ENCODE peak calls at places on chromosome 4, in nine cellular contexts. One of them, this sample, is unnamed.

GRCh38 chr4:123816970-123817688 is 420.5 kb downstream of the SPRY1 start:
- DNase-seq in GM04504: no peak
- DNase-seq in amniotic stem cell: no peak
- DNase-seq in IMR-90: no peak
- DNase-seq in NCI-H510A treated with DMSO at 0.1 percent for 48 hours: no peak
- DNase-seq in iris pigment epithelial cell: no peak
- DNase-seq in AG20443: no peak
- DNase-seq in NCI-H345: no peak
- DNase-seq in MCF 10A: no peak
- DNase-seq in this sample: no peak

GRCh38 chr4:164438321-164438720 is 315.6 kb upstream of the SMIM31 start:
- DNase-seq in GM04504: no peak
- DNase-seq in amniotic stem cell: no peak
- DNase-seq in IMR-90: peak; percentile 1
- DNase-seq in NCI-H510A treated with DMSO at 0.1 percent for 48 hours: no peak
- DNase-seq in iris pigment epithelial cell: peak; percentile 61
- DNase-seq in AG20443: no peak
- DNase-seq in NCI-H345: no peak
- DNase-seq in MCF 10A: peak; percentile 48
- DNase-seq in this sample: peak; percentile 55

GRCh38 chr4:110624016-110624770 is 1.3 kb upstream of the PITX2 start:
- DNase-seq in GM04504: no peak
- DNase-seq in amniotic stem cell: no peak
- DNase-seq in IMR-90: no peak
- DNase-seq in NCI-H510A treated with DMSO at 0.1 percent for 48 hours: no peak
- DNase-seq in iris pigment epithelial cell: peak; percentile 67
- DNase-seq in AG20443: no peak
- DNase-seq in NCI-H345: no peak
- DNase-seq in MCF 10A: no peak
- DNase-seq in this sample: no peak

GRCh38 chr4:38715076-38715475 is 51.1 kb downstream of the KLF3 start:
- DNase-seq in GM04504: no peak
- DNase-seq in amniotic stem cell: no peak
- DNase-seq in IMR-90: no peak
- DNase-seq in NCI-H510A treated with DMSO at 0.1 percent for 48 hours: no peak
- DNase-seq in iris pigment epithelial cell: no peak
- DNase-seq in AG20443: peak; percentile 32
- DNase-seq in NCI-H345: no peak
- DNase-seq in MCF 10A: peak; percentile 11
- DNase-seq in this sample: no peak

GRCh38 chr4:26356067-26356466 is 35.3 kb downstream of the RBPJ start:
- DNase-seq in GM04504: no peak
- DNase-seq in amniotic stem cell: no peak
- DNase-seq in IMR-90: peak; percentile 40
- DNase-seq in NCI-H510A treated with DMSO at 0.1 percent for 48 hours: no peak
- DNase-seq in iris pigment epithelial cell: peak; percentile 34
- DNase-seq in AG20443: no peak
- DNase-seq in NCI-H345: no peak
- DNase-seq in MCF 10A: no peak
- DNase-seq in this sample: peak; percentile 63

GRCh38 chr4:154998773-154999172 is 209.7 kb upstream of the NPY2R start:
- DNase-seq in GM04504: no peak
- DNase-seq in amniotic stem cell: no peak
- DNase-seq in IMR-90: no peak
- DNase-seq in NCI-H510A treated with DMSO at 0.1 percent for 48 hours: no peak
- DNase-seq in iris pigment epithelial cell: peak; percentile 3
- DNase-seq in AG20443: no peak
- DNase-seq in NCI-H345: no peak
- DNase-seq in MCF 10A: no peak
- DNase-seq in this sample: no peak

GRCh38 chr4:25654971-25655963 is at the start of gene SLC34A2:
- DNase-seq in GM04504: no peak
- DNase-seq in amniotic stem cell: no peak
- DNase-seq in IMR-90: no peak
- DNase-seq in NCI-H510A treated with DMSO at 0.1 percent for 48 hours: peak; percentile 29
- DNase-seq in iris pigment epithelial cell: no peak
- DNase-seq in AG20443: no peak
- DNase-seq in NCI-H345: no peak
- DNase-seq in MCF 10A: no peak
- DNase-seq in this sample: no peak

GRCh38 chr4:87423313-87424031 is 1.1 kb downstream of the NUDT9 start:
- DNase-seq in GM04504: no peak
- DNase-seq in amniotic stem cell: no peak
- DNase-seq in IMR-90: no peak
- DNase-seq in NCI-H510A treated with DMSO at 0.1 percent for 48 hours: peak; percentile 24
- DNase-seq in iris pigment epithelial cell: no peak
- DNase-seq in AG20443: peak; percentile 13
- DNase-seq in NCI-H345: peak; percentile 0
- DNase-seq in MCF 10A: peak; percentile 37
- DNase-seq in this sample: no peak

GRCh38 chr4:74934016-74934821 is 1.3 kb downstream of the PARM1 start:
- DNase-seq in GM04504: no peak
- DNase-seq in amniotic stem cell: no peak
- DNase-seq in IMR-90: peak; percentile 14
- DNase-seq in NCI-H510A treated with DMSO at 0.1 percent for 48 hours: peak; percentile 80
- DNase-seq in iris pigment epithelial cell: peak; percentile 38
- DNase-seq in AG20443: peak; percentile 43
- DNase-seq in NCI-H345: peak; percentile 15
- DNase-seq in MCF 10A: peak; percentile 33
- DNase-seq in this sample: peak; percentile 9

GRCh38 chr4:126708716-126709115 is 924.0 kb upstream of the INTU start:
- DNase-seq in GM04504: no peak
- DNase-seq in amniotic stem cell: no peak
- DNase-seq in IMR-90: no peak
- DNase-seq in NCI-H510A treated with DMSO at 0.1 percent for 48 hours: no peak
- DNase-seq in iris pigment epithelial cell: no peak
- DNase-seq in AG20443: no peak
- DNase-seq in NCI-H345: no peak
- DNase-seq in MCF 10A: peak; percentile 93
- DNase-seq in this sample: no peak

GRCh38 chr4:85039526-85039925 is 73.0 kb upstream of the WDFY3 start:
- DNase-seq in GM04504: peak; percentile 1
- DNase-seq in amniotic stem cell: no peak
- DNase-seq in IMR-90: peak; percentile 47
- DNase-seq in NCI-H510A treated with DMSO at 0.1 percent for 48 hours: no peak
- DNase-seq in iris pigment epithelial cell: peak; percentile 76
- DNase-seq in AG20443: peak; percentile 10
- DNase-seq in NCI-H345: no peak
- DNase-seq in MCF 10A: peak; percentile 53
- DNase-seq in this sample: peak; percentile 22

GRCh38 chr4:165931741-165932140 is 58.7 kb downstream of the TLL1 start:
- DNase-seq in GM04504: no peak
- DNase-seq in amniotic stem cell: no peak
- DNase-seq in IMR-90: no peak
- DNase-seq in NCI-H510A treated with DMSO at 0.1 percent for 48 hours: no peak
- DNase-seq in iris pigment epithelial cell: no peak
- DNase-seq in AG20443: no peak
- DNase-seq in NCI-H345: no peak
- DNase-seq in MCF 10A: no peak
- DNase-seq in this sample: no peak

GRCh38 chr4:52572936-52573485 is 86.1 kb downstream of the USP46 start:
- DNase-seq in GM04504: peak; percentile 28
- DNase-seq in amniotic stem cell: peak; percentile 54
- DNase-seq in IMR-90: peak; percentile 90
- DNase-seq in NCI-H510A treated with DMSO at 0.1 percent for 48 hours: no peak
- DNase-seq in iris pigment epithelial cell: peak; percentile 74
- DNase-seq in AG20443: peak; percentile 49
- DNase-seq in NCI-H345: no peak
- DNase-seq in MCF 10A: peak; percentile 20
- DNase-seq in this sample: peak; percentile 85

GRCh38 chr4:151045907-151046306 is 30.8 kb upstream of the LRBA start:
- DNase-seq in GM04504: no peak
- DNase-seq in amniotic stem cell: no peak
- DNase-seq in IMR-90: no peak
- DNase-seq in NCI-H510A treated with DMSO at 0.1 percent for 48 hours: peak; percentile 69
- DNase-seq in iris pigment epithelial cell: no peak
- DNase-seq in AG20443: no peak
- DNase-seq in NCI-H345: peak; percentile 54
- DNase-seq in MCF 10A: peak; percentile 33
- DNase-seq in this sample: no peak

GRCh38 chr4:73172166-73172565 is 86.4 kb downstream of the ANKRD17 start:
- DNase-seq in GM04504: no peak
- DNase-seq in amniotic stem cell: no peak
- DNase-seq in IMR-90: peak; percentile 59
- DNase-seq in NCI-H510A treated with DMSO at 0.1 percent for 48 hours: no peak
- DNase-seq in iris pigment epithelial cell: peak; percentile 64
- DNase-seq in AG20443: no peak
- DNase-seq in NCI-H345: no peak
- DNase-seq in MCF 10A: no peak
- DNase-seq in this sample: no peak

GRCh38 chr4:99861120-99861905 is 32.9 kb downstream of the LAMTOR3 start:
- DNase-seq in GM04504: no peak
- DNase-seq in amniotic stem cell: no peak
- DNase-seq in IMR-90: no peak
- DNase-seq in NCI-H510A treated with DMSO at 0.1 percent for 48 hours: peak; percentile 78
- DNase-seq in iris pigment epithelial cell: no peak
- DNase-seq in AG20443: no peak
- DNase-seq in NCI-H345: peak; percentile 21
- DNase-seq in MCF 10A: no peak
- DNase-seq in this sample: no peak

GRCh38 chr4:153127773-153128494 is 76.3 kb upstream of the TRIM2 start:
- DNase-seq in GM04504: no peak
- DNase-seq in amniotic stem cell: peak; percentile 54
- DNase-seq in IMR-90: peak; percentile 77
- DNase-seq in NCI-H510A treated with DMSO at 0.1 percent for 48 hours: peak; percentile 72
- DNase-seq in iris pigment epithelial cell: peak; percentile 81
- DNase-seq in AG20443: peak; percentile 82
- DNase-seq in NCI-H345: peak; percentile 80
- DNase-seq in MCF 10A: peak; percentile 86
- DNase-seq in this sample: no peak

GRCh38 chr4:121800638-121800960 is 524 bp upstream of the EXOSC9 start:
- DNase-seq in GM04504: no peak
- DNase-seq in amniotic stem cell: no peak
- DNase-seq in IMR-90: no peak
- DNase-seq in NCI-H510A treated with DMSO at 0.1 percent for 48 hours: no peak
- DNase-seq in iris pigment epithelial cell: no peak
- DNase-seq in AG20443: no peak
- DNase-seq in NCI-H345: no peak
- DNase-seq in MCF 10A: no peak
- DNase-seq in this sample: no peak

GRCh38 chr4:147370473-147370872 is 110.4 kb upstream of the EDNRA start:
- DNase-seq in GM04504: no peak
- DNase-seq in amniotic stem cell: no peak
- DNase-seq in IMR-90: peak; percentile 43
- DNase-seq in NCI-H510A treated with DMSO at 0.1 percent for 48 hours: peak; percentile 18
- DNase-seq in iris pigment epithelial cell: peak; percentile 71
- DNase-seq in AG20443: no peak
- DNase-seq in NCI-H345: no peak
- DNase-seq in MCF 10A: peak; percentile 66
- DNase-seq in this sample: peak; percentile 77

GRCh38 chr4:140237616-140238352 is 83.8 kb upstream of the MAML3 start:
- DNase-seq in GM04504: peak; percentile 91
- DNase-seq in amniotic stem cell: peak; percentile 91
- DNase-seq in IMR-90: peak; percentile 93
- DNase-seq in NCI-H510A treated with DMSO at 0.1 percent for 48 hours: peak; percentile 77
- DNase-seq in iris pigment epithelial cell: peak; percentile 91
- DNase-seq in AG20443: peak; percentile 95
- DNase-seq in NCI-H345: peak; percentile 93
- DNase-seq in MCF 10A: peak; percentile 46
- DNase-seq in this sample: peak; percentile 93

GRCh38 chr4:5524900-5525299 is 183.5 kb downstream of the EVC2 start:
- DNase-seq in GM04504: peak; percentile 70
- DNase-seq in amniotic stem cell: no peak
- DNase-seq in IMR-90: peak; percentile 57
- DNase-seq in NCI-H510A treated with DMSO at 0.1 percent for 48 hours: no peak
- DNase-seq in iris pigment epithelial cell: peak; percentile 79
- DNase-seq in AG20443: peak; percentile 38
- DNase-seq in NCI-H345: no peak
- DNase-seq in MCF 10A: peak; percentile 51
- DNase-seq in this sample: peak; percentile 86

GRCh38 chr4:26131711-26132110 is 189.1 kb upstream of the RBPJ start:
- DNase-seq in GM04504: no peak
- DNase-seq in amniotic stem cell: no peak
- DNase-seq in IMR-90: no peak
- DNase-seq in NCI-H510A treated with DMSO at 0.1 percent for 48 hours: no peak
- DNase-seq in iris pigment epithelial cell: no peak
- DNase-seq in AG20443: no peak
- DNase-seq in NCI-H345: no peak
- DNase-seq in MCF 10A: no peak
- DNase-seq in this sample: no peak

GRCh38 chr4:7075962-7076693 is 8.3 kb upstream of the GRPEL1 start:
- DNase-seq in GM04504: peak; percentile 10
- DNase-seq in amniotic stem cell: no peak
- DNase-seq in IMR-90: no peak
- DNase-seq in NCI-H510A treated with DMSO at 0.1 percent for 48 hours: no peak
- DNase-seq in iris pigment epithelial cell: no peak
- DNase-seq in AG20443: peak; percentile 35
- DNase-seq in NCI-H345: no peak
- DNase-seq in MCF 10A: no peak
- DNase-seq in this sample: peak; percentile 25

GRCh38 chr4:166293551-166293950 is 420.5 kb downstream of the TLL1 start:
- DNase-seq in GM04504: no peak
- DNase-seq in amniotic stem cell: no peak
- DNase-seq in IMR-90: no peak
- DNase-seq in NCI-H510A treated with DMSO at 0.1 percent for 48 hours: no peak
- DNase-seq in iris pigment epithelial cell: peak; percentile 38
- DNase-seq in AG20443: no peak
- DNase-seq in NCI-H345: no peak
- DNase-seq in MCF 10A: no peak
- DNase-seq in this sample: peak; percentile 46

GRCh38 chr4:64584981-64585557 is 175.8 kb upstream of the TECRL start:
- DNase-seq in GM04504: no peak
- DNase-seq in amniotic stem cell: peak; percentile 1
- DNase-seq in IMR-90: peak; percentile 6
- DNase-seq in NCI-H510A treated with DMSO at 0.1 percent for 48 hours: peak; percentile 5
- DNase-seq in iris pigment epithelial cell: peak; percentile 24
- DNase-seq in AG20443: peak; percentile 14
- DNase-seq in NCI-H345: no peak
- DNase-seq in MCF 10A: peak; percentile 55
- DNase-seq in this sample: peak; percentile 32

GRCh38 chr4:142845293-142846070 is 619 bp downstream of the INPP4B start:
- DNase-seq in GM04504: no peak
- DNase-seq in amniotic stem cell: no peak
- DNase-seq in IMR-90: no peak
- DNase-seq in NCI-H510A treated with DMSO at 0.1 percent for 48 hours: peak; percentile 23
- DNase-seq in iris pigment epithelial cell: peak; percentile 8
- DNase-seq in AG20443: peak; percentile 14
- DNase-seq in NCI-H345: peak; percentile 2
- DNase-seq in MCF 10A: no peak
- DNase-seq in this sample: no peak

GRCh38 chr4:32022071-32022470 is 1301.9 kb downstream of the PCDH7 start:
- DNase-seq in GM04504: no peak
- DNase-seq in amniotic stem cell: peak; percentile 32
- DNase-seq in IMR-90: no peak
- DNase-seq in NCI-H510A treated with DMSO at 0.1 percent for 48 hours: no peak
- DNase-seq in iris pigment epithelial cell: peak; percentile 9
- DNase-seq in AG20443: no peak
- DNase-seq in NCI-H345: no peak
- DNase-seq in MCF 10A: no peak
- DNase-seq in this sample: peak; percentile 54

GRCh38 chr4:125726121-125726520 is 411.4 kb downstream of the FAT4 start:
- DNase-seq in GM04504: no peak
- DNase-seq in amniotic stem cell: no peak
- DNase-seq in IMR-90: no peak
- DNase-seq in NCI-H510A treated with DMSO at 0.1 percent for 48 hours: no peak
- DNase-seq in iris pigment epithelial cell: no peak
- DNase-seq in AG20443: no peak
- DNase-seq in NCI-H345: no peak
- DNase-seq in MCF 10A: no peak
- DNase-seq in this sample: no peak

GRCh38 chr4:181592221-181592745 is 650.9 kb upstream of the TENM3 start:
- DNase-seq in GM04504: no peak
- DNase-seq in amniotic stem cell: no peak
- DNase-seq in IMR-90: peak; percentile 46
- DNase-seq in NCI-H510A treated with DMSO at 0.1 percent for 48 hours: no peak
- DNase-seq in iris pigment epithelial cell: no peak
- DNase-seq in AG20443: no peak
- DNase-seq in NCI-H345: no peak
- DNase-seq in MCF 10A: no peak
- DNase-seq in this sample: peak; percentile 34

GRCh38 chr4:180234730-180235129 is 2008.5 kb upstream of the TENM3 start:
- DNase-seq in GM04504: no peak
- DNase-seq in amniotic stem cell: no peak
- DNase-seq in IMR-90: no peak
- DNase-seq in NCI-H510A treated with DMSO at 0.1 percent for 48 hours: no peak
- DNase-seq in iris pigment epithelial cell: no peak
- DNase-seq in AG20443: no peak
- DNase-seq in NCI-H345: no peak
- DNase-seq in MCF 10A: peak; percentile 15
- DNase-seq in this sample: no peak

GRCh38 chr4:81019016-81019415 is 11.5 kb upstream of the BMP3 start:
- DNase-seq in GM04504: no peak
- DNase-seq in amniotic stem cell: no peak
- DNase-seq in IMR-90: no peak
- DNase-seq in NCI-H510A treated with DMSO at 0.1 percent for 48 hours: no peak
- DNase-seq in iris pigment epithelial cell: no peak
- DNase-seq in AG20443: no peak
- DNase-seq in NCI-H345: no peak
- DNase-seq in MCF 10A: no peak
- DNase-seq in this sample: no peak

This sample was measured in astrocyte.